ENCODE peak calls at places on chromosome 18, in five cellular contexts. D is stimulated activated CD4-positive, alpha-beta T cell treated with anti-CD3 and anti-CD28 coated beads, Interleukin-12 subunit alpha, Interleukin-12 subunit beta, amount 100 ng/mL, for 4 hours; X is posterior cingulate gyrus; R is astrocyte of the spinal cord; P is substantia nigra. Y is an unnamed sample.

GRCh38 chr18:23810396-23810795 is 121.1 kb downstream of the LAMA3 start:
- DNase-seq in D (no peak), X (no peak), R (no peak), P (no peak), Y (peak)

GRCh38 chr18:54316071-54316820 is 41.4 kb downstream of the STARD6 start:
- DNase-seq in D (no peak), X (no peak), R (no peak), P (no peak), Y (no peak)

GRCh38 chr18:67864677-67865340 is 348.3 kb upstream of the DSEL start:
- DNase-seq in D (no peak), X (no peak), R (peak), P (no peak), Y (no peak)

GRCh38 chr18:73315381-73315780 is 447.6 kb upstream of the NETO1 start:
- DNase-seq in D (no peak), X (no peak), R (no peak), P (no peak), Y (no peak)

GRCh38 chr18:35692866-35693265 is 111.3 kb downstream of the GALNT1 start:
- DNase-seq in D (no peak), X (no peak), R (no peak), P (no peak), Y (no peak)

GRCh38 chr18:26532367-26533340 is 15.7 kb downstream of the KCTD1 start:
- DNase-seq in D (no peak), X (no peak), R (no peak), P (no peak), Y (no peak)

GRCh38 chr18:63043516-63043915 is 276.1 kb downstream of the BCL2 start:
- DNase-seq in D (no peak), X (no peak), R (peak), P (no peak), Y (no peak)

GRCh38 chr18:42045346-42045745 is 90.3 kb downstream of the PIK3C3 start:
- DNase-seq in D (no peak), X (no peak), R (no peak), P (no peak), Y (no peak)

GRCh38 chr18:8685141-8685913 is 20.0 kb upstream of the MTCL1 start:
- DNase-seq in D (no peak), X (no peak), R (peak), P (no peak), Y (no peak)

GRCh38 chr18:48534364-48534763 is 4.5 kb upstream of the CTIF start:
- DNase-seq in D (no peak), X (no peak), R (peak), P (no peak), Y (no peak)

GRCh38 chr18:48488388-48488850 is 50.4 kb upstream of the CTIF start:
- DNase-seq in D (no peak), X (no peak), R (peak), P (no peak), Y (peak)

GRCh38 chr18:67608171-67608570 is 91.7 kb upstream of the DSEL start:
- DNase-seq in D (no peak), X (no peak), R (no peak), P (no peak), Y (no peak)

GRCh38 chr18:69974365-69974764 is 26.7 kb upstream of the CD226 start:
- DNase-seq in D (no peak), X (no peak), R (peak), P (no peak), Y (no peak)

GRCh38 chr18:10878703-10879102 is 270.7 kb downstream of the PIEZO2 start:
- DNase-seq in D (no peak), X (no peak), R (no peak), P (no peak), Y (no peak)

GRCh38 chr18:75775121-75775520 is 347.6 kb upstream of the SMIM21 start:
- DNase-seq in D (no peak), X (no peak), R (no peak), P (no peak), Y (no peak)

GRCh38 chr18:58497845-58498244 is 131.0 kb downstream of the ALPK2 start:
- DNase-seq in D (no peak), X (no peak), R (no peak), P (no peak), Y (no peak)

GRCh38 chr18:57428221-57429150 is 6.7 kb upstream of the ONECUT2 start:
- DNase-seq in D (no peak), X (no peak), R (no peak), P (no peak), Y (peak)

GRCh38 chr18:5588529-5588928 is 44.7 kb upstream of the EPB41L3 start:
- DNase-seq in D (no peak), X (no peak), R (no peak), P (no peak), Y (peak)

GRCh38 chr18:9898792-9899549 is 13.2 kb downstream of the TXNDC2 start:
- DNase-seq in D (no peak), X (no peak), R (no peak), P (no peak), Y (peak)

GRCh38 chr18:74549591-74550104 is 15.3 kb downstream of the CNDP1 start:
- DNase-seq in D (no peak), X (no peak), R (no peak), P (no peak), Y (no peak)

GRCh38 chr18:21439453-21439852 is 161.1 kb downstream of the ESCO1 start:
- DNase-seq in D (no peak), X (no peak), R (peak), P (no peak), Y (peak)

GRCh38 chr18:27824841-27825720 is 351.8 kb downstream of the CDH2 start:
- DNase-seq in D (no peak), X (no peak), R (no peak), P (no peak), Y (no peak)

GRCh38 chr18:3726241-3726951 is 276.4 kb downstream of the TGIF1 start:
- DNase-seq in D (no peak), X (no peak), R (no peak), P (no peak), Y (no peak)

GRCh38 chr18:79749251-79750191 is 48.2 kb upstream of the KCNG2 start:
- DNase-seq in D (no peak), X (no peak), R (no peak), P (no peak), Y (no peak)

GRCh38 chr18:59570101-59570875 is 126.9 kb downstream of the CCBE1 start:
- DNase-seq in D (no peak), X (no peak), R (no peak), P (no peak), Y (no peak)

GRCh38 chr18:39591647-39592046 is 2026.0 kb upstream of the CELF4 start:
- DNase-seq in D (no peak), X (no peak), R (no peak), P (no peak), Y (no peak)

GRCh38 chr18:38980420-38980819 is 1414.8 kb upstream of the CELF4 start:
- DNase-seq in D (no peak), X (no peak), R (no peak), P (no peak), Y (no peak)

GRCh38 chr18:31683968-31684278 is 458 bp downstream of the B4GALT6 start:
- DNase-seq in D (no peak), X (no peak), R (peak), P (no peak), Y (no peak)

GRCh38 chr18:9612215-9612830 is 2.0 kb downstream of the PPP4R1 start:
- DNase-seq in D (peak), X (no peak), R (peak), P (peak), Y (peak)

Y was measured in small intestine.